ENCODE peak calls at places on chromosomes 12 and 14, in four cellular contexts. N is K562, X is GM12878, J is H1. Y is an unnamed sample.

GRCh38 chr12:58491296-58491695 is 429.0 kb downstream of the LRIG3 start:
- DNase-seq in N (no peak), X (no peak), J (no peak), Y (no peak)

GRCh38 chr12:30913323-30913722 is 13.2 kb upstream of the TSPAN11 start:
- DNase-seq in N (no peak), X (peak), J (no peak), Y (no peak)

GRCh38 chr12:121580959-121581680 is at the start of gene KDM2B:
- DNase-seq in N (peak), X (no peak), J (peak), Y (peak)

GRCh38 chr14:105458571-105458970 is 16.1 kb upstream of the CRIP2 start:
- DNase-seq in N (no peak), X (no peak), J (no peak), Y (no peak)

GRCh38 chr12:84763112-84763511 is 149.5 kb downstream of the SLC6A15 start:
- DNase-seq in N (no peak), X (no peak), J (no peak), Y (no peak)

GRCh38 chr12:6635375-6635855 is 344 bp downstream of the LPAR5 start:
- DNase-seq in N (peak), X (no peak), J (no peak), Y (peak)

GRCh38 chr12:51269174-51270066 is 795 bp downstream of the SMAGP start:
- DNase-seq in N (peak), X (no peak), J (peak), Y (peak)

GRCh38 chr12:91662021-91662420 is 479.4 kb upstream of the DCN start:
- DNase-seq in N (no peak), X (no peak), J (no peak), Y (no peak)

GRCh38 chr12:75641031-75641780 is 129.8 kb upstream of the KRR1 start:
- DNase-seq in N (peak), X (peak), J (no peak), Y (no peak)

GRCh38 chr14:58969951-58970751 is 218.3 kb upstream of the DAAM1 start:
- DNase-seq in N (no peak), X (peak), J (peak), Y (no peak)

GRCh38 chr14:106491851-106492250 is 965.5 kb downstream of the TMEM121 start:
- DNase-seq in N (no peak), X (no peak), J (peak), Y (no peak)

GRCh38 chr12:53754633-53755261 is 3.0 kb upstream of the CISTR start:
- DNase-seq in N (no peak), X (no peak), J (no peak), Y (no peak)

GRCh38 chr12:116236986-116237385 is 40.5 kb downstream of the MED13L start:
- DNase-seq in N (peak), X (no peak), J (no peak), Y (no peak)

GRCh38 chr12:75990189-75990912 is 41.2 kb downstream of the PHLDA1 start:
- DNase-seq in N (no peak), X (no peak), J (no peak), Y (no peak)

DNA sequence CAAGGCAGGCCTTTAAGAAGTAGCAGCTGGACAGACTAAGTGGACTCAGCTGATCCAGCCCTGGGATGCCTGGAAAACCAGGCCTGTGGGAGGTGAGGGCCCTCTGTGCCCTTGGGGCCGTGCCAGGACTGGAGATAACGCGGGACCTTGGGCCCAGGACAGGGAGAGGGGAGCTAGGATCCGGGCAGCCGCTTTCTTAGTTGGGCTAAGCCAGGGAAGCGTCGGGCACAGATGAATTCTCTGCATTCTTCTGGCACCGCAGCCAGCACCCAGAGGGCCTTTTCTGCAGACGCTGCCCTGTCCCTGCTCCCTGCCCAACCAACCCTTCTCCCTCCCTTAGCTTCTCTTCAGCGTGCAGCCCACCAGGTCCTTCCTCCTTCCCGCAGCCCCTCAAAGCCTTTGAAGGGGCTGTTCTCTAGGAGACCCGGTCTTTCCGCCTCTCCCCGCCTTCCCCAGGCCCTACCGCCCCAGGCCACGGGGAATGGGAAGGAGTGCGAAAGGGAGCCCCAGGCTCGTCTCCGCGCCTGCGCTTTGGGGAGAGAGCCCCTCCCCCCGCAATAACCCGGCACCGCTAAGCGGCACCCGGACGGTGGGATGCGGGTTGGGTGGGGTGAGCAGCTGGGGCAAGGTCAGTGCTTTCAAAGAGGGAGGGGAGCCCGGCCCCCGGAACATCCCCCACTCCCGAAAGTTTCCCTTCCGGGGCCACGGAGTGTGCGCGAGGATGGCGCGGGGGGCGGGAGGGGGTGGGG is 688 bp downstream of the NCKAP5L start:
- DNase-seq in N (peak), X (no peak), J (peak), Y (peak)
- TF ChIP-seq NRF1 in N (peak), X (peak), J (peak), Y (peak)

GRCh38 chr12:122884091-122884826 is 11.7 kb downstream of the VPS37B start:
- DNase-seq in N (no peak), X (no peak), J (no peak), Y (no peak)
- TF ChIP-seq MAX in N (no peak), X (no peak), J (no peak), Y (no peak)

GRCh38 chr12:65834146-65834935 is 10.1 kb downstream of the HMGA2 start:
- DNase-seq in N (no peak), X (no peak), J (no peak), Y (no peak)

GRCh38 chr12:65838330-65838976 is 14.2 kb downstream of the HMGA2 start:
- DNase-seq in N (no peak), X (no peak), J (no peak), Y (no peak)

GRCh38 chr12:65839027-65839426 is 14.7 kb downstream of the HMGA2 start:
- DNase-seq in N (no peak), X (no peak), J (no peak), Y (no peak)

GRCh38 chr12:65835256-65835655 is 11.0 kb downstream of the HMGA2 start:
- DNase-seq in N (no peak), X (no peak), J (no peak), Y (no peak)

GRCh38 chr12:65836419-65837197 is 12.3 kb downstream of the HMGA2 start:
- DNase-seq in N (no peak), X (no peak), J (no peak), Y (no peak)
- TF ChIP-seq NRF1 in N (no peak), X (no peak), J (no peak), Y (no peak)

GRCh38 chr14:60642270-60642789 is 6.9 kb downstream of the SIX1 start:
- DNase-seq in N (no peak), X (no peak), J (peak), Y (peak)

GRCh38 chr14:60640859-60641721 is 8.2 kb downstream of the SIX1 start:
- DNase-seq in N (no peak), X (no peak), J (no peak), Y (no peak)

GRCh38 chr14:60642790-60643397 is 6.4 kb downstream of the SIX1 start:
- DNase-seq in N (no peak), X (no peak), J (peak), Y (no peak)

GRCh38 chr14:60643443-60644402 is 5.6 kb downstream of the SIX1 start:
- DNase-seq in N (no peak), X (no peak), J (no peak), Y (no peak)

GRCh38 chr14:60641722-60642269 is 7.5 kb downstream of the SIX1 start:
- DNase-seq in N (no peak), X (no peak), J (no peak), Y (no peak)
- TF ChIP-seq MAX in N (no peak), X (no peak), J (no peak), Y (no peak)

GRCh38 chr12:125092108-125092871 is 27.1 kb downstream of the AACS start:
- DNase-seq in N (no peak), X (no peak), J (no peak), Y (no peak)
- TF ChIP-seq NRF1 in N (no peak), X (no peak), J (no peak), Y (no peak)

GRCh38 chr12:42706331-42706730 is 116.8 kb upstream of the PRICKLE1 start:
- DNase-seq in N (no peak), X (no peak), J (no peak), Y (no peak)
- TF ChIP-seq MAX in N (no peak), X (no peak), J (no peak), Y (no peak)

Y was measured in SK-N-SH.